ENCODE peak calls at places on chromosomes 13 and 19, in four cellular contexts. One of them, this sample, is unnamed.

GRCh38 chr19:45558399-45558878 is 26.2 kb downstream of the OPA3 start:
- DNase-seq in A549: peak; percentile 81
- DNase-seq in H1: no peak
- DNase-seq in K562: peak; percentile 82
- DNase-seq in this sample: no peak

GRCh38 chr13:95106562-95106961 is 194.7 kb downstream of the ABCC4 start:
- DNase-seq in A549: no peak
- DNase-seq in H1: no peak
- DNase-seq in K562: no peak
- DNase-seq in this sample: no peak

GRCh38 chr13:41402695-41403511 is 54.4 kb upstream of the RGCC start:
- DNase-seq in A549: no peak
- DNase-seq in H1: no peak
- DNase-seq in K562: no peak
- DNase-seq in this sample: no peak

GRCh38 chr19:54332149-54332548 is 6.8 kb downstream of the LILRA4 start:
- DNase-seq in A549: no peak
- DNase-seq in H1: no peak
- DNase-seq in K562: no peak
- DNase-seq in this sample: no peak

GRCh38 chr19:38478273-38478971 is 44.9 kb downstream of the RYR1 start:
- DNase-seq in A549: peak; percentile 90
- DNase-seq in H1: no peak
- DNase-seq in K562: peak; percentile 52
- DNase-seq in this sample: no peak

GRCh38 chr19:45515807-45516401 is 8.6 kb downstream of the VASP start:
- DNase-seq in A549: no peak
- DNase-seq in H1: no peak
- DNase-seq in K562: peak; percentile 15
- DNase-seq in this sample: no peak

GRCh38 chr13:85317781-85318180 is 481.4 kb downstream of the SLITRK6 start:
- DNase-seq in A549: no peak
- DNase-seq in H1: no peak
- DNase-seq in K562: no peak
- DNase-seq in this sample: no peak

GRCh38 chr13:99182439-99182838 is 18.2 kb upstream of the UBAC2 start:
- DNase-seq in A549: no peak
- DNase-seq in H1: no peak
- DNase-seq in K562: no peak
- DNase-seq in this sample: no peak

GRCh38 chr19:48826606-48827020 is 9.7 kb downstream of the HSD17B14 start:
- DNase-seq in A549: no peak
- DNase-seq in H1: no peak
- DNase-seq in K562: no peak
- DNase-seq in this sample: no peak

GRCh38 chr13:32851083-32852064 is 164.8 kb upstream of the KL start:
- DNase-seq in A549: no peak
- DNase-seq in H1: no peak
- DNase-seq in K562: no peak
- DNase-seq in this sample: no peak

GRCh38 chr13:25037057-25037813 is 58.7 kb upstream of the PABPC3 start:
- DNase-seq in A549: no peak
- DNase-seq in H1: no peak
- DNase-seq in K562: peak; percentile 27
- DNase-seq in this sample: no peak

GRCh38 chr13:68124437-68125086 is 894.4 kb upstream of the PCDH9 start:
- DNase-seq in A549: no peak
- DNase-seq in H1: no peak
- DNase-seq in K562: no peak
- DNase-seq in this sample: no peak

GRCh38 chr13:85362980-85363379 is 436.2 kb downstream of the SLITRK6 start:
- DNase-seq in A549: no peak
- DNase-seq in H1: no peak
- DNase-seq in K562: no peak
- DNase-seq in this sample: no peak

GRCh38 chr13:109610517-109610916 is 175.9 kb downstream of the IRS2 start:
- DNase-seq in A549: no peak
- DNase-seq in H1: peak; percentile 9
- DNase-seq in K562: no peak
- DNase-seq in this sample: no peak

GRCh38 chr19:3276341-3276799 is 51.9 kb downstream of the CELF5 start:
- DNase-seq in A549: peak; percentile 58
- DNase-seq in H1: peak; percentile 95
- DNase-seq in K562: peak; percentile 83
- DNase-seq in this sample: no peak

GRCh38 chr13:80551650-80552497 is 210.9 kb upstream of the SPRY2 start:
- DNase-seq in A549: no peak
- DNase-seq in H1: no peak
- DNase-seq in K562: peak; percentile 10
- DNase-seq in this sample: no peak

GRCh38 chr13:75724742-75725504 is 88.8 kb downstream of the LMO7 start:
- DNase-seq in A549: no peak
- DNase-seq in H1: no peak
- DNase-seq in K562: no peak
- DNase-seq in this sample: no peak

GRCh38 chr13:81738364-81738763 is 1397.4 kb upstream of the SPRY2 start:
- DNase-seq in A549: no peak
- DNase-seq in H1: no peak
- DNase-seq in K562: no peak
- DNase-seq in this sample: no peak

GRCh38 chr13:80669112-80669511 is 328.2 kb upstream of the SPRY2 start:
- DNase-seq in A549: no peak
- DNase-seq in H1: no peak
- DNase-seq in K562: no peak
- DNase-seq in this sample: no peak

GRCh38 chr19:3821857-3822364 is 35.7 kb upstream of the MATK start:
- DNase-seq in A549: peak; percentile 60
- DNase-seq in H1: peak; percentile 51
- DNase-seq in K562: peak; percentile 91
- DNase-seq in this sample: no peak

GRCh38 chr13:79837741-79838450 is 356.9 kb downstream of the NDFIP2 start:
- DNase-seq in A549: no peak
- DNase-seq in H1: no peak
- DNase-seq in K562: no peak
- DNase-seq in this sample: no peak

GRCh38 chr19:19628499-19629134 is 597 bp upstream of the LPAR2 start:
- DNase-seq in A549: no peak
- DNase-seq in H1: peak; percentile 73
- DNase-seq in K562: no peak
- DNase-seq in this sample: no peak

GRCh38 chr19:4264812-4265211 is 14.3 kb upstream of the SHD start:
- DNase-seq in A549: no peak
- DNase-seq in H1: no peak
- DNase-seq in K562: no peak
- DNase-seq in this sample: no peak

GRCh38 chr13:59873856-59874255 is 289.9 kb downstream of the DIAPH3 start:
- DNase-seq in A549: no peak
- DNase-seq in H1: no peak
- DNase-seq in K562: no peak
- DNase-seq in this sample: no peak

GRCh38 chr13:98103942-98104880 is 38.7 kb upstream of the FARP1 start:
- DNase-seq in A549: peak; percentile 48
- DNase-seq in H1: no peak
- DNase-seq in K562: peak; percentile 18
- DNase-seq in this sample: no peak

GRCh38 chr19:44430956-44431355 is 17.3 kb downstream of the ZNF229 start:
- DNase-seq in A549: no peak
- DNase-seq in H1: no peak
- DNase-seq in K562: no peak
- DNase-seq in this sample: no peak

GRCh38 chr13:21813110-21813509 is 142.2 kb downstream of the FGF9 start:
- DNase-seq in A549: no peak
- DNase-seq in H1: no peak
- DNase-seq in K562: no peak
- DNase-seq in this sample: no peak

GRCh38 chr13:98141938-98142426 is 912 bp upstream of the FARP1 start:
- DNase-seq in A549: no peak
- DNase-seq in H1: no peak
- DNase-seq in K562: no peak
- DNase-seq in this sample: no peak

GRCh38 chr19:50434525-50434924 is 1.8 kb downstream of the MYBPC2 start:
- DNase-seq in A549: no peak
- DNase-seq in H1: no peak
- DNase-seq in K562: peak; percentile 54
- DNase-seq in this sample: no peak
- TF ChIP-seq HDAC2 in A549: no peak
- TF ChIP-seq HDAC2 in H1: no peak
- TF ChIP-seq HDAC2 in K562: no peak
- TF ChIP-seq HDAC2 in this sample: no peak

GRCh38 chr19:35744335-35744687 is 907 bp downstream of the U2AF1L4 start:
- DNase-seq in A549: no peak
- DNase-seq in H1: no peak
- DNase-seq in K562: no peak
- DNase-seq in this sample: no peak

GRCh38 chr19:35746556-35746955 is 1.1 kb downstream of the PSENEN start:
- DNase-seq in A549: no peak
- DNase-seq in H1: no peak
- DNase-seq in K562: no peak
- DNase-seq in this sample: no peak

GRCh38 chr19:35744688-35745327 is 410 bp downstream of the U2AF1L4 start:
- DNase-seq in A549: peak; percentile 98
- DNase-seq in H1: peak; percentile 81
- DNase-seq in K562: peak; percentile 83
- DNase-seq in this sample: peak; percentile 62

GRCh38 chr19:35746087-35746462 is 624 bp downstream of the PSENEN start:
- DNase-seq in A549: no peak
- DNase-seq in H1: no peak
- DNase-seq in K562: no peak
- DNase-seq in this sample: no peak

DNA sequence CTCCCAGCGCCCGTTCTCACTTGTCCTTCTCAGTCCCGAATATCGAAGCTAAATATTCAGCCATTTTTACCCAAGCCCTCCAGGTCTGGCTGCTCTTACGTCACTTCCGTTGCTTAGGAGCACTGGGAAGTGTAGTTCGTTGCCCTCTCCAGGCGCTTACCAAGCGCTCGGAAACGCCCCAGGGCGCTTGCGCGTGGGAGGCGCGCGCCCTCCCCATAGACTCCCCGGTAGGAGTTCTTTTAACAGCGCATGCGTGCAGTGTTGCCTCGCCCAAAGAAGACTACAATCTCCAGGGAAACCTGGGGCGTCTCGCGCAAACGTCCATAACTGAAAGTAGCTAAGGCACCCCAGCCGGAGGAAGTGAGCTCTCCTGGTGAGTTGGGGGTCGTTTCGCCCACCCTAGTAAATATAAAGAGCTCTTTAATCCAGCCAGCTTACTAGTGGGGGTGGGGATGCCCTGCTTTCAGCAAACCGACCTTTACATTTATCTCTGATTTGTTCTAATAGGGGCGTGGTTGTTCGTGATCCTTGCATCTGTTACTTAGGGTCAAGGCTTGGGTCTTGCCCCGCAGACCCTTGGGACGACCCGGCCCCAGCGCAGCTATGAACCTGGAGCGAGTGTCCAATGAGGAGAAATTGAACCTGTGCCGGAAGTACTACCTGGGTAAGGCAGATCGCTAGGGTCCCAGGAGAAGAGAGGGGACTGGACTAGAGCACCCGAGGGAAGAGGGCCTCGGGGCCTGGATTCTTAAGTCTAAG is at the start of the genes PSENEN and U2AF1L4:
- DNase-seq in A549: peak; percentile 99
- DNase-seq in H1: peak; percentile 97
- DNase-seq in K562: peak; percentile 87
- DNase-seq in this sample: peak; percentile 97
- TF ChIP-seq POLR2A in A549: peak; percentile 67
- TF ChIP-seq POLR2A in H1: no peak
- TF ChIP-seq POLR2A in K562: peak; percentile 35
- TF ChIP-seq POLR2A in this sample: no peak

DNA sequence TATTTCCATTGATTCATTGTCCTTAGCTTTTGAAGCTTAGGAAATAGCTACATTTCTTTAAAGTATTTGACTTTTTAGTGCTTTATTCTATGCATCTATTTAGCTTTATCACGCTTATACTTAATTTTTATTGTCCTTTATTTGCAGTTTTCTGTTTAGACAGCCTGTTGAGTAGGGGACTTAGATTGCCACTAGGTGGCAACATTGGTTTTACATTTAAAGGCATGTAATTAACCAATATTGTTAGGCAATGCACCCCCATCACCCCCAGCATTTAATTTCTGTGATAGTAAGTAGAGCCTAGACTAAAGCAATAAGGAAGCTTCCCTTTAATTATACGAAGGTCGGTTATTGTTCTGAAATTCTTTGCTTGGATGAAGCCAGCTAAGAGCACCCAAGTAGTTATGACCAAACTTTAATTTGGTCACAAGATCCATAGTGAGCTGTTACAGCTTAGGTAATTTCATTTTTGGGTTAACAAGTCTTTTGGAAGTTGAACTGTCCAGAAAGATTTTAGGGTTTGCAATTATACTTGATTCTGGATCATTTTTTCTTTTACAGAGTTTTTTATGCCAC is 36.5 kb downstream of the B3GLCT start:
- DNase-seq in A549: no peak
- DNase-seq in H1: no peak
- DNase-seq in K562: peak; percentile 14
- DNase-seq in this sample: no peak
- TF ChIP-seq HDAC2 in A549: no peak
- TF ChIP-seq HDAC2 in H1: no peak
- TF ChIP-seq HDAC2 in K562: no peak
- TF ChIP-seq HDAC2 in this sample: no peak

DNA sequence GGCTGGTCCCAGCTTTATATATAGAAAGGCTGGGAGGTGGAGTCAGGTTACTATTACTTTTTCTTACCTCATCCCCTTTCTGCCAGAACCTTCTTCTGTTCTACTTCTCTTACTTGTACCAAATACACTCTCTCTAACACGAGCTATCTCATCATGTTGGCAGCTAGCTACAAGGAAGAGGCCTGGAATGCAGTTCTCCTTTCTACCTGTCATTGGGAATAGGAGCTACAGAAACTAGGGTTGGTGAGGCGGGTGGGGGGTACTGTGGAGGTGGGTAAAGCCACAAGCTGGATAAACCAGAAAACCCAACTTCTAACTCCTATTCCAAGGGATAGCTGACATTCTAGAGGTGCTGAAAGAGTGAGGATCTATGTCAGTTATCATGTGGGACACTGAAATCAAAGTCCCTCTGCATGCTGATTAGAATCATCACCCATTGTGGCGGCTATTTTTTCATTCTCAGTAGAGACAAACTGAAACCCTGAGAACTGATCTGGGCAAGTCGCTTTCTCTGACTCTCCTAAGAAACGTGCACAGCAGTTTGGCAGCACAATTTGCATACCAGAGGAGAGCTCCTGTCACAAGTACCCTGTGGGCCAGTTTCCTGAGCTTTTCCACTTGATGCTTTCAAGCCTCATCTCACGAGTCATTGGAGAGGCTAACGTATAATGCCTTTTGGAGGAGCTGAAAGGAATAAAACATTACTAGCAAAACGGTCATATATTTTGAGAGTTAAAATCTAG is 358.1 kb downstream of the ENOX1 start:
- DNase-seq in A549: no peak
- DNase-seq in H1: no peak
- DNase-seq in K562: no peak
- DNase-seq in this sample: no peak
- TF ChIP-seq POLR2A in A549: no peak
- TF ChIP-seq POLR2A in H1: no peak
- TF ChIP-seq POLR2A in K562: no peak
- TF ChIP-seq POLR2A in this sample: no peak

GRCh38 chr19:41595890-41596280 is 19.9 kb downstream of the CEACAM21 start:
- DNase-seq in A549: no peak
- DNase-seq in H1: no peak
- DNase-seq in K562: no peak
- DNase-seq in this sample: no peak
- TF ChIP-seq HDAC2 in A549: no peak
- TF ChIP-seq HDAC2 in H1: no peak
- TF ChIP-seq HDAC2 in K562: no peak
- TF ChIP-seq HDAC2 in this sample: no peak

This sample was measured in GM12878.